ENCODE peak calls at places on chromosomes 6 and 20, in eight cellular contexts. One of them, this sample, is unnamed.

GRCh38 chr6:74715362-74716068 is 490.3 kb downstream of the COL12A1 start:
- DNase-seq in breast epithelium: no peak
- DNase-seq in GM12878: no peak
- DNase-seq in H1: no peak
- DNase-seq in HCT116: no peak
- DNase-seq in endothelial cell of umbilical vein: no peak
- DNase-seq in transverse colon: no peak
- DNase-seq in upper lobe of left lung: no peak
- DNase-seq in this sample: no peak

GRCh38 chr6:139531148-139531547 is 156.7 kb upstream of the CITED2 start:
- DNase-seq in transverse colon: peak
- DNase-seq in H1: no peak
- DNase-seq in breast epithelium: no peak
- DNase-seq in HCT116: no peak
- DNase-seq in upper lobe of left lung: peak
- DNase-seq in endothelial cell of umbilical vein: no peak
- DNase-seq in GM12878: no peak
- DNase-seq in this sample: no peak

GRCh38 chr6:35931120-35931561 is 10.2 kb upstream of the SRPK1 start:
- DNase-seq in upper lobe of left lung: no peak
- DNase-seq in GM12878: no peak
- DNase-seq in endothelial cell of umbilical vein: no peak
- DNase-seq in breast epithelium: no peak
- DNase-seq in HCT116: no peak
- DNase-seq in transverse colon: no peak
- DNase-seq in H1: peak
- DNase-seq in this sample: no peak

GRCh38 chr20:63744574-63745423 is 5.2 kb downstream of the SLC2A4RG start:
- DNase-seq in upper lobe of left lung: no peak
- DNase-seq in H1: no peak
- DNase-seq in transverse colon: no peak
- DNase-seq in endothelial cell of umbilical vein: no peak
- DNase-seq in breast epithelium: no peak
- DNase-seq in HCT116: no peak
- DNase-seq in GM12878: no peak
- DNase-seq in this sample: no peak

GRCh38 chr6:98841114-98841513 is 6.7 kb downstream of the POU3F2 start:
- DNase-seq in endothelial cell of umbilical vein: no peak
- DNase-seq in transverse colon: no peak
- DNase-seq in upper lobe of left lung: no peak
- DNase-seq in breast epithelium: no peak
- DNase-seq in H1: no peak
- DNase-seq in GM12878: no peak
- DNase-seq in HCT116: no peak
- DNase-seq in this sample: no peak

GRCh38 chr6:5085638-5086293 is 625 bp downstream of the PPP1R3G start:
- DNase-seq in GM12878: no peak
- DNase-seq in upper lobe of left lung: no peak
- DNase-seq in endothelial cell of umbilical vein: peak
- DNase-seq in H1: peak
- DNase-seq in transverse colon: peak
- DNase-seq in breast epithelium: no peak
- DNase-seq in HCT116: no peak
- DNase-seq in this sample: no peak

GRCh38 chr20:30286157-30286556 is 971.3 kb upstream of the DEFB115 start:
- DNase-seq in upper lobe of left lung: no peak
- DNase-seq in GM12878: no peak
- DNase-seq in transverse colon: no peak
- DNase-seq in H1: no peak
- DNase-seq in HCT116: no peak
- DNase-seq in endothelial cell of umbilical vein: no peak
- DNase-seq in breast epithelium: no peak
- DNase-seq in this sample: no peak

GRCh38 chr20:33933469-33933909 is 60.2 kb upstream of the RALY start:
- DNase-seq in H1: peak
- DNase-seq in GM12878: no peak
- DNase-seq in endothelial cell of umbilical vein: no peak
- DNase-seq in HCT116: peak
- DNase-seq in upper lobe of left lung: peak
- DNase-seq in breast epithelium: peak
- DNase-seq in transverse colon: peak
- DNase-seq in this sample: no peak

GRCh38 chr6:142819603-142820335 is 125.2 kb downstream of the HIVEP2 start:
- DNase-seq in transverse colon: no peak
- DNase-seq in upper lobe of left lung: peak
- DNase-seq in breast epithelium: no peak
- DNase-seq in H1: no peak
- DNase-seq in endothelial cell of umbilical vein: peak
- DNase-seq in GM12878: peak
- DNase-seq in HCT116: no peak
- DNase-seq in this sample: no peak

GRCh38 chr6:3350252-3350826 is 91.6 kb downstream of the PSMG4 start:
- DNase-seq in H1: no peak
- DNase-seq in GM12878: no peak
- DNase-seq in transverse colon: no peak
- DNase-seq in HCT116: no peak
- DNase-seq in endothelial cell of umbilical vein: no peak
- DNase-seq in upper lobe of left lung: no peak
- DNase-seq in breast epithelium: no peak
- DNase-seq in this sample: no peak

GRCh38 chr6:166466178-166467122 is 83.7 kb upstream of the MPC1 start:
- DNase-seq in endothelial cell of umbilical vein: peak
- DNase-seq in transverse colon: no peak
- DNase-seq in breast epithelium: no peak
- DNase-seq in GM12878: no peak
- DNase-seq in H1: no peak
- DNase-seq in HCT116: no peak
- DNase-seq in upper lobe of left lung: peak
- DNase-seq in this sample: no peak

GRCh38 chr6:33343953-33344611 is 26.5 kb upstream of the ZBTB22 start:
- DNase-seq in HCT116: no peak
- DNase-seq in GM12878: no peak
- DNase-seq in breast epithelium: no peak
- DNase-seq in upper lobe of left lung: no peak
- DNase-seq in transverse colon: no peak
- DNase-seq in endothelial cell of umbilical vein: no peak
- DNase-seq in H1: no peak
- DNase-seq in this sample: no peak

GRCh38 chr6:160975111-160975510 is 16.5 kb upstream of the MAP3K4 start:
- DNase-seq in endothelial cell of umbilical vein: no peak
- DNase-seq in breast epithelium: no peak
- DNase-seq in transverse colon: no peak
- DNase-seq in HCT116: no peak
- DNase-seq in H1: no peak
- DNase-seq in GM12878: no peak
- DNase-seq in upper lobe of left lung: no peak
- DNase-seq in this sample: no peak
- TF ChIP-seq POLR2AphosphoS5 in endothelial cell of umbilical vein: no peak
- TF ChIP-seq POLR2AphosphoS5 in breast epithelium: no peak
- TF ChIP-seq POLR2AphosphoS5 in transverse colon: no peak
- TF ChIP-seq POLR2AphosphoS5 in HCT116: no peak
- TF ChIP-seq POLR2AphosphoS5 in H1: no peak
- TF ChIP-seq POLR2AphosphoS5 in GM12878: no peak
- TF ChIP-seq POLR2AphosphoS5 in upper lobe of left lung: no peak
- TF ChIP-seq POLR2AphosphoS5 in this sample: no peak

DNA sequence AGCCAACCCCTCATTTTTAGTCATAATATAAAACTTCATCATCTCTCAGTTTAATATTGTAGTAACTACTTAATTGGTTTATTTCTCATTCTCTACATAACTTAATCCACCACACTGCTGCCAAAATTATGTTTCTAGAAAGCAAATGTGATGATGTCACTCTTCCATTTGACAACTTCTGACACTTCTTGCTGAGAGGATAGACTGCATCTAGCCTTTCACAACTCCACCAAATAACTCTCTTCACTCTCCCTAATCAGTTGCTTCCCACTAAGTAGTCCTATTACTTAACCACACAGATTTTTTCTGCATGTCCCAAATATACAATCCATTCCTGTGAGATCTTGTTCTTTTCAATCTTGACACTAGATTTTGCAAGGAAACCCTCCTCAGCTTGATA is 951.3 kb downstream of the EPHA7 start:
- DNase-seq in H1: no peak
- DNase-seq in GM12878: no peak
- DNase-seq in breast epithelium: no peak
- DNase-seq in endothelial cell of umbilical vein: no peak
- DNase-seq in HCT116: no peak
- DNase-seq in upper lobe of left lung: no peak
- DNase-seq in transverse colon: no peak
- DNase-seq in this sample: no peak
- TF ChIP-seq POLR2AphosphoS5 in H1: no peak
- TF ChIP-seq POLR2AphosphoS5 in GM12878: no peak
- TF ChIP-seq POLR2AphosphoS5 in breast epithelium: no peak
- TF ChIP-seq POLR2AphosphoS5 in endothelial cell of umbilical vein: no peak
- TF ChIP-seq POLR2AphosphoS5 in HCT116: no peak
- TF ChIP-seq POLR2AphosphoS5 in upper lobe of left lung: no peak
- TF ChIP-seq POLR2AphosphoS5 in transverse colon: no peak
- TF ChIP-seq POLR2AphosphoS5 in this sample: no peak

GRCh38 chr20:57408536-57409233 is 17.5 kb downstream of the RBM38 start:
- DNase-seq in breast epithelium: no peak
- DNase-seq in GM12878: no peak
- DNase-seq in H1: no peak
- DNase-seq in upper lobe of left lung: no peak
- DNase-seq in HCT116: no peak
- DNase-seq in transverse colon: no peak
- DNase-seq in endothelial cell of umbilical vein: no peak
- DNase-seq in this sample: no peak
- TF ChIP-seq POLR2AphosphoS5 in breast epithelium: no peak
- TF ChIP-seq POLR2AphosphoS5 in GM12878: peak
- TF ChIP-seq POLR2AphosphoS5 in H1: no peak
- TF ChIP-seq POLR2AphosphoS5 in upper lobe of left lung: no peak
- TF ChIP-seq POLR2AphosphoS5 in HCT116: no peak
- TF ChIP-seq POLR2AphosphoS5 in transverse colon: no peak
- TF ChIP-seq POLR2AphosphoS5 in endothelial cell of umbilical vein: no peak
- TF ChIP-seq POLR2AphosphoS5 in this sample: no peak

GRCh38 chr20:53875452-53875851 is 194.9 kb downstream of the BCAS1 start:
- DNase-seq in HCT116: no peak
- DNase-seq in endothelial cell of umbilical vein: no peak
- DNase-seq in breast epithelium: no peak
- DNase-seq in transverse colon: no peak
- DNase-seq in H1: no peak
- DNase-seq in upper lobe of left lung: peak
- DNase-seq in GM12878: no peak
- DNase-seq in this sample: no peak

GRCh38 chr20:53879048-53879684 is 191.2 kb downstream of the BCAS1 start:
- DNase-seq in transverse colon: no peak
- DNase-seq in upper lobe of left lung: no peak
- DNase-seq in breast epithelium: no peak
- DNase-seq in endothelial cell of umbilical vein: no peak
- DNase-seq in GM12878: no peak
- DNase-seq in H1: no peak
- DNase-seq in HCT116: no peak
- DNase-seq in this sample: no peak

GRCh38 chr20:53878262-53879047 is 191.9 kb downstream of the BCAS1 start:
- DNase-seq in GM12878: no peak
- DNase-seq in breast epithelium: no peak
- DNase-seq in endothelial cell of umbilical vein: peak
- DNase-seq in H1: no peak
- DNase-seq in transverse colon: no peak
- DNase-seq in upper lobe of left lung: no peak
- DNase-seq in HCT116: no peak
- DNase-seq in this sample: no peak

GRCh38 chr20:53876470-53876869 is 193.9 kb downstream of the BCAS1 start:
- DNase-seq in transverse colon: no peak
- DNase-seq in H1: no peak
- DNase-seq in HCT116: no peak
- DNase-seq in endothelial cell of umbilical vein: no peak
- DNase-seq in GM12878: no peak
- DNase-seq in upper lobe of left lung: no peak
- DNase-seq in breast epithelium: no peak
- DNase-seq in this sample: no peak

GRCh38 chr20:53876956-53877355 is 193.4 kb downstream of the BCAS1 start:
- DNase-seq in H1: no peak
- DNase-seq in transverse colon: no peak
- DNase-seq in HCT116: no peak
- DNase-seq in endothelial cell of umbilical vein: no peak
- DNase-seq in upper lobe of left lung: no peak
- DNase-seq in GM12878: no peak
- DNase-seq in breast epithelium: no peak
- DNase-seq in this sample: no peak
- TF ChIP-seq POLR2AphosphoS5 in H1: no peak
- TF ChIP-seq POLR2AphosphoS5 in transverse colon: no peak
- TF ChIP-seq POLR2AphosphoS5 in HCT116: no peak
- TF ChIP-seq POLR2AphosphoS5 in endothelial cell of umbilical vein: no peak
- TF ChIP-seq POLR2AphosphoS5 in upper lobe of left lung: no peak
- TF ChIP-seq POLR2AphosphoS5 in GM12878: no peak
- TF ChIP-seq POLR2AphosphoS5 in breast epithelium: no peak
- TF ChIP-seq POLR2AphosphoS5 in this sample: no peak